ENCODE peak calls at places on chromosomes 11 and 22, in five cellular contexts. D is K562, F is right lobe of liver, M is suprapubic skin, U is transverse colon. I is an unnamed sample. For H3K4me1, the result is how much of the 10 kb centered on the place peaks cover.

GRCh38 chr11:73946798-73947458 is 3.9 kb upstream of the DNAJB13 start:
- DNase-seq in D (no peak), F (no peak), M (no peak), U (no peak), I (no peak)

GRCh38 chr11:102452461-102453285 is at the start of gene TMEM123:
- DNase-seq in D (peak), F (peak), M (peak), U (peak), I (peak)

GRCh38 chr11:130726234-130726559 is 190.1 kb downstream of the SNX19 start:
- DNase-seq in D (no peak), F (no peak), M (no peak), U (peak), I (no peak)

GRCh38 chr11:8356731-8357504 is 93.2 kb upstream of the LMO1 start:
- DNase-seq in D (no peak), F (no peak), M (no peak), U (no peak), I (peak)

GRCh38 chr11:95156916-95157568 is 67.4 kb downstream of the ENDOD1 start:
- DNase-seq in D (no peak), F (no peak), M (no peak), U (no peak), I (no peak)

GRCh38 chr11:97738751-97739150 is 1282.0 kb upstream of the CNTN5 start:
- DNase-seq in D (no peak), F (no peak), M (no peak), U (no peak), I (no peak)

GRCh38 chr11:11584937-11585336 is 36.9 kb downstream of the GALNT18 start:
- DNase-seq in D (no peak), F (no peak), M (no peak), U (no peak), I (no peak)

GRCh38 chr11:122202951-122203456 is 87.0 kb upstream of the BLID start:
- DNase-seq in D (peak), F (peak), M (peak), U (peak), I (peak)

DNA sequence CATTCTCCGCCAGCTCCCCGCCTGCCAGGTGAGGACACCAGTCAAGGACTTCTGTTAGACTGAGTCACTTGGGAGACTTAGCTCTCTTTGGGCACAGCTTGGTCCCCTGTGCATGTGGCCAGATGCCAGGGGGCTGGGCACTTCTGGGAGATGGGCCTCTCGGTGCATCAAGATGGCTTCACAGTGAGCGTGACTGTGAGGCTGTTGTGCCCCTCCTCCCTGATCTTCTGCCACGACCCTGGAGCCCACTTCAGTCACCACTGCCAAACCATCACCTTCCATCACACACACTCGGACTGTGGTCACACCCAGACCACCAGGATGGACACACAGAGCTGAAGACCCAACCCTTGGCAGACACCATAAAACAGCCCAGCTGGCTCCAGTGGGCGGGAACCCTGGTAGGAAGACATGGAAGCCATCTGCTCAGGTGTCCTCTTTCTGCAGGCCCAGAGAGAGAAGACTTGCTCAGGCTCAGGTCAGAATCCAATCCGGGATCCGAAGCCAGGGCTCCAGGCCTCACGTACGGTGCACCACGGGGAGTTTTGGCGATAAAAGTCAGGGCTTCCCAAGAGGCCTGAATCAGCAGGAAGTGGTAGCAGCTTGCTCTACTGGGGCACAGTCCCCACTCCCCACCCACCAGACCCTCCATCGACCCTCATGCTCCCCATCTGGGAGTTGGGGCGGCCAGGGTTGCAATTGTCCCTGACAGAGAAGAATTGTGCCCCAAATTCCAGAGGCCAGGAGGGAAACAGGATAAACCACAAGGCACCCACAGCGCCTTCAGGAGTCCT is 29.8 kb upstream of the CD5 start:
- DNase-seq in D (no peak), F (no peak), M (no peak), U (no peak), I (no peak)
- H3K4me1 ChIP-seq in D (under half), F (under half), M (under half), U (under half), I (under half)

DNA sequence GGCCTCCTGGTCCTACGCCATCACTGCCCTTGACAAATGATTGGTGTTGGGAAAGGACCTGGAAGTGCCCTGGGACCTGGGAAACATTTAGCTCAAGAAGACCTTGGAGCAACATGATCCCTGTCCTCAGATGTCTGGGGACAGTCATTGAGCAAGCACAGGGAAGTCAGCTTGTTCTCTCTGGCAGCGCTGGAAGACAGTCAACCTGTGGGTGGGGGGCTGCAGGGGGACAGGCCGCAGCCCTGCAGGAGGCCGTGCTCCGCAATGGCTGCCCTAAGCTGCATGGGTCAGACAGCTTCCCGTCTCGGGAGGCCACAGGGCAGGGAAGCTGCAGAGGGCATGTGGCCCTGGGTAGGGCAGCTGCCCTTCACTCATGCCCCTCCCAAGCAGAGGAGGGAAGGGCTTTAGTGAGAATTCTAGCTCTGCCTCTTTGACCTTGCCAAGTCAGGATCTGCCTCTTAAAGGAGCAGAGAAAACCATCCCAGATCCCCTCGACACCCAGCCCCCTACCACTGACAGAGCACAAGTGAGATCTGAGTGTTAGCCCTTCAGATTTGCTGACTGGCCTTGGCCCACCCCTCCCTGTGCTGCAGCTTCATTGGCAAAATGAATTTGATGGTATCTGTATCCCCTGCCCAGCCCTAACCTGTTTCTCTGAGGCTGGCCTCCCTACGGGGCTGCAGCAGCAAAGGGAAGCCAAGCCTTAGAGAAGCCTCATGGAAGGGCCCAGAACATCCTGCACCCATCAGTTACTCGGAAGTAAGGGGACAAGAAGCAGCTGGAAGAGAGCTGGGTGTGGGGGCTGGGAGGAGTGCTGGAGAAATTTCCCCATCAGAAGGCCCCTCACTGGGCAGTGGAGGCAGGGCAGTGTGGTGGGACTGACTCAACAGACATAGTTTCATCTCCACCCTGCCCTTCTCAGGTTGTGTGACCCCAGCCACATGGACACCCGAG is 6.2 kb upstream of the SREBF2 start:
- DNase-seq in D (no peak), F (no peak), M (no peak), U (peak), I (no peak)
- TF ChIP-seq POLR2A in D (no peak), F (no peak), M (no peak), U (peak), I (no peak)

DNA sequence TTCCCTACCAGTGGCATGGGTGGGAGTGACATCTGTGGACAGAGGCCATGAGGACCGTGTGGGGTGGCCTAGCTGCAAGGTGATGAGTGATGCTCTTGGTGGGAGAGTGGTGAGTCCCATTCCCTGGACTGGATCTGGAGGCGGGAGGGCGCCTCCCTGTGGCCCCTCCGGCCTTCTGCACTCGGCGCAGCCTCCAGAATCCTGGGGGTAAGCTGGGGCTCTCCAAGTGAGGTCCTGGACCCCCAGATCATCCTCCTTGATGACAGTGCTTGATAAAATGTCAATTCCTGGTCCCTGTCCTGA is 32.3 kb upstream of the PRR5 start:
- DNase-seq in D (peak), F (no peak), M (no peak), U (no peak), I (no peak)
- TF ChIP-seq CTCF in D (peak), F (peak), M (peak), U (no peak), I (no peak)

GRCh38 chr11:57785072-57785471 is 23.5 kb downstream of the CTNND1 start:
- DNase-seq in D (no peak), F (no peak), M (no peak), U (no peak), I (no peak)
- H3K4me1 ChIP-seq in D (under half), F (half or more), M (half or more), U (half or more), I (under half)

GRCh38 chr22:20324139-20324516 is 4.3 kb upstream of the DGCR6L start:
- DNase-seq in D (no peak), F (no peak), M (no peak), U (no peak), I (peak)

GRCh38 chr22:20316217-20316843 is 3.5 kb downstream of the DGCR6L start:
- DNase-seq in D (peak), F (peak), M (no peak), U (peak), I (peak)

GRCh38 chr22:20316844-20317401 is 2.9 kb downstream of the DGCR6L start:
- DNase-seq in D (peak), F (no peak), M (no peak), U (peak), I (peak)

GRCh38 chr22:20319041-20319744 is 667 bp downstream of the DGCR6L start:
- DNase-seq in D (peak), F (peak), M (peak), U (no peak), I (no peak)

GRCh38 chr22:20319745-20320658 is at the start of gene DGCR6L:
- DNase-seq in D (peak), F (peak), M (peak), U (peak), I (peak)
- TF ChIP-seq POLR2A in D (peak), F (peak), M (peak), U (peak), I (peak)

GRCh38 chr11:84775503-84775902 is 851.6 kb downstream of the DLG2 start:
- DNase-seq in D (no peak), F (no peak), M (no peak), U (no peak), I (no peak)

GRCh38 chr11:84780689-84781293 is 846.4 kb downstream of the DLG2 start:
- DNase-seq in D (no peak), F (no peak), M (no peak), U (no peak), I (no peak)
- TF ChIP-seq CTCF in D (no peak), F (peak), M (no peak), U (peak), I (no peak)

I was measured in Peyer's patch.